ENCODE peak calls at places on chromosomes 5 and 9, in six cellular contexts. One of them, this sample, is unnamed.

GRCh38 chr9:95125652-95126051 is 191.9 kb downstream of the FANCC start:
- DNase-seq in neuronal stem cell: no peak
- DNase-seq in mesenchymal stem cell: no peak
- DNase-seq in H1: no peak
- DNase-seq in trophoblast cell: no peak
- DNase-seq in IMR-90: no peak
- DNase-seq in this sample: peak

GRCh38 chr5:100518377-100518776 is 16.8 kb upstream of the FAM174A start:
- DNase-seq in mesenchymal stem cell: no peak
- DNase-seq in neuronal stem cell: no peak
- DNase-seq in IMR-90: no peak
- DNase-seq in trophoblast cell: no peak
- DNase-seq in H1: no peak
- DNase-seq in this sample: peak

GRCh38 chr9:81588148-81588874 is 101.0 kb downstream of the TLE1 start:
- DNase-seq in H1: no peak
- DNase-seq in mesenchymal stem cell: peak
- DNase-seq in trophoblast cell: peak
- DNase-seq in neuronal stem cell: no peak
- DNase-seq in IMR-90: peak
- DNase-seq in this sample: no peak

GRCh38 chr5:14728109-14728938 is 63.8 kb downstream of the OTULIN start:
- DNase-seq in trophoblast cell: no peak
- DNase-seq in neuronal stem cell: peak
- DNase-seq in mesenchymal stem cell: no peak
- DNase-seq in IMR-90: no peak
- DNase-seq in H1: peak
- DNase-seq in this sample: peak

GRCh38 chr5:169795311-169795710 is 158.2 kb downstream of the DOCK2 start:
- DNase-seq in IMR-90: no peak
- DNase-seq in H1: no peak
- DNase-seq in mesenchymal stem cell: no peak
- DNase-seq in trophoblast cell: no peak
- DNase-seq in neuronal stem cell: no peak
- DNase-seq in this sample: no peak

GRCh38 chr5:106380736-106381135 is 1290.0 kb downstream of the EFNA5 start:
- DNase-seq in H1: no peak
- DNase-seq in IMR-90: peak
- DNase-seq in neuronal stem cell: no peak
- DNase-seq in trophoblast cell: no peak
- DNase-seq in mesenchymal stem cell: peak
- DNase-seq in this sample: no peak

GRCh38 chr5:2271280-2271679 is 388.6 kb upstream of the IRX4 start:
- DNase-seq in neuronal stem cell: no peak
- DNase-seq in trophoblast cell: no peak
- DNase-seq in IMR-90: no peak
- DNase-seq in H1: no peak
- DNase-seq in mesenchymal stem cell: no peak
- DNase-seq in this sample: no peak

GRCh38 chr5:16742938-16743337 is 126.1 kb upstream of the RETREG1 start:
- DNase-seq in mesenchymal stem cell: peak
- DNase-seq in trophoblast cell: no peak
- DNase-seq in IMR-90: peak
- DNase-seq in H1: no peak
- DNase-seq in neuronal stem cell: no peak
- DNase-seq in this sample: no peak

GRCh38 chr9:37215456-37216229 is 95.3 kb downstream of the ZCCHC7 start:
- DNase-seq in mesenchymal stem cell: no peak
- DNase-seq in IMR-90: peak
- DNase-seq in H1: no peak
- DNase-seq in neuronal stem cell: no peak
- DNase-seq in trophoblast cell: no peak
- DNase-seq in this sample: no peak

GRCh38 chr9:35996358-35996970 is 38.5 kb upstream of the OR2S2 start:
- DNase-seq in neuronal stem cell: no peak
- DNase-seq in IMR-90: peak
- DNase-seq in mesenchymal stem cell: peak
- DNase-seq in H1: no peak
- DNase-seq in trophoblast cell: peak
- DNase-seq in this sample: peak

GRCh38 chr5:156934450-156935211 is 28.4 kb downstream of the TIMD4 start:
- DNase-seq in IMR-90: no peak
- DNase-seq in neuronal stem cell: no peak
- DNase-seq in H1: peak
- DNase-seq in mesenchymal stem cell: no peak
- DNase-seq in trophoblast cell: peak
- DNase-seq in this sample: no peak

GRCh38 chr5:135140805-135141204 is 106.8 kb upstream of the PITX1 start:
- DNase-seq in trophoblast cell: peak
- DNase-seq in IMR-90: peak
- DNase-seq in neuronal stem cell: no peak
- DNase-seq in mesenchymal stem cell: peak
- DNase-seq in H1: no peak
- DNase-seq in this sample: no peak

GRCh38 chr5:144205141-144205551 is 34.5 kb downstream of the KCTD16 start:
- DNase-seq in trophoblast cell: no peak
- DNase-seq in mesenchymal stem cell: peak
- DNase-seq in neuronal stem cell: no peak
- DNase-seq in H1: peak
- DNase-seq in IMR-90: peak
- DNase-seq in this sample: peak

GRCh38 chr9:87501806-87502205 is 4.1 kb downstream of the DAPK1 start:
- DNase-seq in trophoblast cell: no peak
- DNase-seq in neuronal stem cell: no peak
- DNase-seq in mesenchymal stem cell: no peak
- DNase-seq in IMR-90: no peak
- DNase-seq in H1: no peak
- DNase-seq in this sample: no peak

GRCh38 chr9:133876144-133876543 is 116.0 kb downstream of the VAV2 start:
- DNase-seq in mesenchymal stem cell: no peak
- DNase-seq in H1: peak
- DNase-seq in trophoblast cell: peak
- DNase-seq in neuronal stem cell: no peak
- DNase-seq in IMR-90: no peak
- DNase-seq in this sample: peak

GRCh38 chr9:116149844-116150243 is 3.7 kb upstream of the PAPPA start:
- DNase-seq in H1: peak
- DNase-seq in IMR-90: no peak
- DNase-seq in neuronal stem cell: peak
- DNase-seq in mesenchymal stem cell: peak
- DNase-seq in trophoblast cell: peak
- DNase-seq in this sample: peak

GRCh38 chr5:150036513-150036912 is 36.0 kb downstream of the HMGXB3 start:
- DNase-seq in IMR-90: peak
- DNase-seq in mesenchymal stem cell: peak
- DNase-seq in trophoblast cell: peak
- DNase-seq in neuronal stem cell: no peak
- DNase-seq in H1: no peak
- DNase-seq in this sample: no peak

GRCh38 chr5:142819292-142819691 is 49.1 kb downstream of the ARHGAP26 start:
- DNase-seq in neuronal stem cell: no peak
- DNase-seq in mesenchymal stem cell: no peak
- DNase-seq in H1: no peak
- DNase-seq in IMR-90: no peak
- DNase-seq in trophoblast cell: peak
- DNase-seq in this sample: no peak

GRCh38 chr5:104186100-104186499 is 623.5 kb upstream of the NUDT12 start:
- DNase-seq in IMR-90: no peak
- DNase-seq in neuronal stem cell: no peak
- DNase-seq in trophoblast cell: peak
- DNase-seq in mesenchymal stem cell: peak
- DNase-seq in H1: no peak
- DNase-seq in this sample: no peak

GRCh38 chr9:87497604-87498045 is at the start of gene DAPK1:
- DNase-seq in IMR-90: no peak
- DNase-seq in trophoblast cell: peak
- DNase-seq in neuronal stem cell: peak
- DNase-seq in mesenchymal stem cell: peak
- DNase-seq in H1: peak
- DNase-seq in this sample: peak

GRCh38 chr5:56647109-56647863 is 168.1 kb upstream of the MAP3K1 start:
- DNase-seq in H1: no peak
- DNase-seq in mesenchymal stem cell: no peak
- DNase-seq in IMR-90: no peak
- DNase-seq in trophoblast cell: no peak
- DNase-seq in neuronal stem cell: no peak
- DNase-seq in this sample: no peak

GRCh38 chr5:148107608-148108007 is 43.8 kb downstream of the SPINK5 start:
- DNase-seq in trophoblast cell: peak
- DNase-seq in neuronal stem cell: no peak
- DNase-seq in IMR-90: no peak
- DNase-seq in H1: no peak
- DNase-seq in mesenchymal stem cell: no peak
- DNase-seq in this sample: no peak

GRCh38 chr5:143243103-143243502 is 160.4 kb downstream of the NR3C1 start:
- DNase-seq in H1: peak
- DNase-seq in trophoblast cell: peak
- DNase-seq in neuronal stem cell: no peak
- DNase-seq in mesenchymal stem cell: no peak
- DNase-seq in IMR-90: no peak
- DNase-seq in this sample: no peak

GRCh38 chr5:88230546-88231066 is 38.0 kb downstream of the TMEM161B start:
- DNase-seq in neuronal stem cell: no peak
- DNase-seq in mesenchymal stem cell: no peak
- DNase-seq in IMR-90: no peak
- DNase-seq in trophoblast cell: no peak
- DNase-seq in H1: no peak
- DNase-seq in this sample: no peak

GRCh38 chr9:124353811-124354274 is 61.4 kb downstream of the PSMB7 start:
- DNase-seq in trophoblast cell: peak
- DNase-seq in neuronal stem cell: no peak
- DNase-seq in H1: no peak
- DNase-seq in mesenchymal stem cell: peak
- DNase-seq in IMR-90: peak
- DNase-seq in this sample: no peak

GRCh38 chr9:128940271-128940921 is 7.0 kb downstream of the DOLK start:
- DNase-seq in neuronal stem cell: no peak
- DNase-seq in H1: no peak
- DNase-seq in mesenchymal stem cell: no peak
- DNase-seq in trophoblast cell: no peak
- DNase-seq in IMR-90: no peak
- DNase-seq in this sample: no peak

GRCh38 chr5:16866795-16867584 is 69.1 kb downstream of the MYO10 start:
- DNase-seq in neuronal stem cell: peak
- DNase-seq in IMR-90: peak
- DNase-seq in H1: peak
- DNase-seq in trophoblast cell: peak
- DNase-seq in mesenchymal stem cell: peak
- DNase-seq in this sample: peak

GRCh38 chr5:68464424-68464823 is 248.9 kb downstream of the PIK3R1 start:
- DNase-seq in neuronal stem cell: no peak
- DNase-seq in mesenchymal stem cell: peak
- DNase-seq in H1: no peak
- DNase-seq in trophoblast cell: peak
- DNase-seq in IMR-90: peak
- DNase-seq in this sample: no peak

GRCh38 chr9:136900988-136901515 is 14.7 kb downstream of the TRAF2 start:
- DNase-seq in mesenchymal stem cell: no peak
- DNase-seq in IMR-90: no peak
- DNase-seq in H1: no peak
- DNase-seq in trophoblast cell: peak
- DNase-seq in neuronal stem cell: no peak
- DNase-seq in this sample: no peak

DNA sequence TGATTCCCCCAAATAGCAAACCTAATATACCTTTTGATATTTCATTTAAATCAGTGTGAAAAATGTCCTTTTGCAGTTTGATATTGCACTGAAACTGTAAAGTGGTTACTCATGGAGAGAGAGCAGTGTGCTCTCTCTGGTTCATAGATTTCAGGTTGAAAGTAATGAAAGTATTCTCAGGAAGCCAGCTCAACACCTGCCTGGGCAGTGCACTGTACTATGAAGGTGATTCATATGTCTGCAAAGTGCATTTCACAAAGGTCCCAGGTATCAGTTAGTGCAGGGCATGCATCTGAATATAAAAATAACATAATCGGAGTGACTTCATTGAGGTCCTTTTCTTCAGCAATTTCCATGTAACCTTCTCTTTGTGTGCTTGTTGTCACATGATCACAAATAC is 274.3 kb downstream of the CDH18 start:
- DNase-seq in IMR-90: no peak
- DNase-seq in neuronal stem cell: no peak
- DNase-seq in H1: no peak
- DNase-seq in mesenchymal stem cell: no peak
- DNase-seq in trophoblast cell: no peak
- DNase-seq in this sample: no peak
- H2AFZ ChIP-seq in IMR-90: no peak
- H2AFZ ChIP-seq in neuronal stem cell: no peak
- H2AFZ ChIP-seq in H1: no peak
- H2AFZ ChIP-seq in mesenchymal stem cell: no peak
- H2AFZ ChIP-seq in trophoblast cell: no peak
- H2AFZ ChIP-seq in this sample: no peak

GRCh38 chr9:3534614-3535404 is 9.0 kb upstream of the RFX3 start:
- DNase-seq in trophoblast cell: no peak
- DNase-seq in mesenchymal stem cell: no peak
- DNase-seq in H1: no peak
- DNase-seq in IMR-90: no peak
- DNase-seq in neuronal stem cell: no peak
- DNase-seq in this sample: no peak
- H4K8ac ChIP-seq in trophoblast cell: no peak
- H4K8ac ChIP-seq in mesenchymal stem cell: no peak
- H4K8ac ChIP-seq in H1: no peak
- H4K8ac ChIP-seq in IMR-90: no peak
- H4K8ac ChIP-seq in neuronal stem cell: no peak
- H4K8ac ChIP-seq in this sample: no peak

GRCh38 chr5:33997331-33997983 is 10.4 kb downstream of the AMACR start:
- DNase-seq in IMR-90: peak
- DNase-seq in neuronal stem cell: no peak
- DNase-seq in mesenchymal stem cell: peak
- DNase-seq in H1: no peak
- DNase-seq in trophoblast cell: peak
- DNase-seq in this sample: peak
- H3K4me2 ChIP-seq in IMR-90: no peak
- H3K4me2 ChIP-seq in neuronal stem cell: no peak
- H3K4me2 ChIP-seq in mesenchymal stem cell: no peak
- H3K4me2 ChIP-seq in H1: no peak
- H3K4me2 ChIP-seq in trophoblast cell: no peak
- H3K4me2 ChIP-seq in this sample: no peak

DNA sequence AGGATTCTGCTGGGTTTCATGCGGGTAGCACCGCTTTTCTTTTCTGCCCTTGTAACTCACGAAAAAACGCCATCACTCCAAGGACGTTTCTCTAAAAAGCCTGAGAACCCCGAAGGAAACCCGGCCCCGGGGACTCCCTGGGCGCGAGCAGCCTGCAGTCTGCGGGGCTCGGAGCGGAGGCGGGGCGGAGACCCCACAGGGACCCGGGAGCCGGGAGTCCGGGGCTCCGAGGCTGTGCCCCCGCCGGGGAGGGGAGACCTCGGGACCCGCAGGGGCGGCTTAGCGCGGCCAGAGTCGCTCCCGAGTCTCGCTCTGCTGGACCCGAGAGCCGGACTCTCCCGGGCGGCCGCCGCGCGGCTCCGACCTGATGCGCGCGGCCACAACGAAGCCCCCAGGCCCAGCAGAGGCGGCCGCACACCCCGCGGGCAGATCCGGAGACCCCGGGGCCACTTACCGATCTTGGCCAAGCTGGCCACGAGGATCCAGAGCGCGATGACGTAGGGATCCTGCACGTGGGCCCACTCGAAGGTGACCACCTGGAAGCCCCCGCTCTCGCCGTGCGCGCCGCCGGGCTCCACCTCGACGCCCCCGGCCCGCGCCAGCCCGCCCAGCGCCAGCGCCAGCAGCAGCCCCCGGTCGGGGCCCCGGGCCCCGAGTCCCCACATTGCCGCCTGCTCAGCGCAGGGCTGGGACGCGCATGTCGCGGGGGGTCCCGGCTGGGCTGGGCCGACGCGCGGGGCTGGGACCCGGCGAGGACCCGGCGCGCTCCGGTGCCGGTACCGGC is 399 bp downstream of the SLC9A3 start:
- DNase-seq in trophoblast cell: no peak
- DNase-seq in H1: peak
- DNase-seq in IMR-90: no peak
- DNase-seq in neuronal stem cell: peak
- DNase-seq in mesenchymal stem cell: no peak
- DNase-seq in this sample: no peak
- H2AFZ ChIP-seq in trophoblast cell: no peak
- H2AFZ ChIP-seq in H1: no peak
- H2AFZ ChIP-seq in IMR-90: no peak
- H2AFZ ChIP-seq in neuronal stem cell: peak
- H2AFZ ChIP-seq in mesenchymal stem cell: no peak
- H2AFZ ChIP-seq in this sample: no peak